ENCODE peak calls at places on chromosomes 5 and 9, in seven cellular contexts. N is ovary; V is SJSA1; D is AG10803; Y is endodermal cell; R is CD8-positive, alpha-beta T cell; B is adrenal gland. H is an unnamed sample.

GRCh38 chr9:114339130-114339908 is 9.7 kb downstream of the ORM2 start:
- DNase-seq in R (peak; percentile 52), B (peak; percentile 73), D (peak; percentile 44), V (peak; percentile 61), Y (peak; percentile 90), N (no peak), H (peak; percentile 29)

GRCh38 chr9:96417051-96417586 is 1.1 kb downstream of the ZNF367 start:
- DNase-seq in D (peak; percentile 73), R (peak; percentile 94), B (peak; percentile 89), N (peak; percentile 86), V (peak; percentile 85), Y (peak; percentile 95), H (peak; percentile 85)

GRCh38 chr5:91885291-91886265 is 502.5 kb upstream of the ARRDC3 start:
- DNase-seq in B (no peak), D (no peak), V (no peak), N (no peak), R (no peak), Y (no peak), H (no peak)

GRCh38 chr9:14686168-14686567 is 7.1 kb downstream of the ZDHHC21 start:
- DNase-seq in B (no peak), Y (no peak), D (no peak), N (no peak), R (no peak), V (no peak), H (no peak)

GRCh38 chr5:110258460-110258859 is 468.0 kb downstream of the TMEM232 start:
- DNase-seq in V (no peak), B (peak; percentile 5), R (no peak), Y (peak; percentile 39), N (no peak), D (peak; percentile 62), H (no peak)

GRCh38 chr5:107378218-107378899 is 292.4 kb downstream of the EFNA5 start:
- DNase-seq in Y (no peak), N (no peak), R (no peak), B (no peak), D (peak; percentile 21), V (no peak), H (no peak)

GRCh38 chr9:125529589-125530515 is 177.2 kb downstream of the MAPKAP1 start:
- DNase-seq in N (no peak), R (no peak), B (no peak), Y (no peak), D (no peak), V (no peak), H (no peak)

GRCh38 chr5:3252235-3252634 is 343.4 kb upstream of the IRX1 start:
- DNase-seq in Y (peak; percentile 53), V (peak; percentile 20), B (no peak), R (no peak), D (no peak), N (no peak), H (no peak)

GRCh38 chr5:4563400-4563799 is 576.7 kb upstream of the ADAMTS16 start:
- DNase-seq in N (no peak), B (no peak), D (peak; percentile 17), R (no peak), Y (peak; percentile 80), V (no peak), H (no peak)

GRCh38 chr5:134887593-134888159 is 13.5 kb downstream of the TXNDC15 start:
- DNase-seq in D (no peak), R (no peak), N (no peak), B (no peak), Y (no peak), V (no peak), H (no peak)

GRCh38 chr5:157215826-157216167 is 35.2 kb downstream of the ITK start:
- DNase-seq in R (no peak), V (no peak), Y (peak; percentile 68), B (no peak), N (no peak), D (no peak), H (no peak)
- H3K4me3 ChIP-seq in R (no peak overlapping the region), V (no peak overlapping the region), Y (no peak overlapping the region), B (no peak overlapping the region), N (no peak overlapping the region), D (no peak overlapping the region), H (no peak overlapping the region)

GRCh38 chr9:92467041-92467440 is 15.3 kb downstream of the ASPN start:
- DNase-seq in B (peak; percentile 8), V (no peak), Y (no peak), N (no peak), R (no peak), D (no peak), H (no peak)

GRCh38 chr9:92468206-92468605 is 14.1 kb downstream of the ASPN start:
- DNase-seq in R (no peak), Y (no peak), V (no peak), D (peak; percentile 67), N (no peak), B (no peak), H (no peak)

GRCh38 chr9:92463989-92464388 is 18.3 kb downstream of the ASPN start:
- DNase-seq in D (peak; percentile 94), N (no peak), V (no peak), Y (no peak), R (no peak), B (no peak), H (no peak)

GRCh38 chr9:92467511-92467910 is 14.8 kb downstream of the ASPN start:
- DNase-seq in V (no peak), N (no peak), Y (no peak), B (no peak), R (no peak), D (no peak), H (no peak)

GRCh38 chr9:92463387-92463786 is 18.9 kb downstream of the ASPN start:
- DNase-seq in R (no peak), N (no peak), V (no peak), B (no peak), Y (no peak), D (no peak), H (no peak)
- H3K4me3 ChIP-seq in R (no peak overlapping the region), N (no peak overlapping the region), V (no peak overlapping the region), B (no peak overlapping the region), Y (no peak overlapping the region), D (no peak overlapping the region), H (no peak overlapping the region)

GRCh38 chr5:1108865-1109174 is 3.0 kb downstream of the SLC12A7 start:
- DNase-seq in B (peak; percentile 47), D (no peak), R (no peak), Y (no peak), N (no peak), V (no peak), H (no peak)

GRCh38 chr5:1109542-1110259 is 2.2 kb downstream of the SLC12A7 start:
- DNase-seq in R (no peak), D (no peak), N (no peak), Y (no peak), B (no peak), V (no peak), H (no peak)

GRCh38 chr5:1106385-1107166 is 5.3 kb downstream of the SLC12A7 start:
- DNase-seq in B (peak; percentile 31), R (no peak), Y (no peak), V (no peak), N (no peak), D (no peak), H (no peak)

GRCh38 chr5:1107167-1108007 is 4.5 kb downstream of the SLC12A7 start:
- DNase-seq in Y (no peak), R (no peak), N (no peak), D (no peak), V (no peak), B (no peak), H (no peak)

GRCh38 chr5:1108008-1108864 is 3.6 kb downstream of the SLC12A7 start:
- DNase-seq in N (no peak), Y (no peak), R (no peak), B (peak; percentile 37), V (no peak), D (no peak), H (no peak)
- H3K4me3 ChIP-seq in N (no peak overlapping the region), Y (no peak overlapping the region), R (no peak overlapping the region), B (no peak overlapping the region), V (no peak overlapping the region), D (no peak overlapping the region), H (no peak overlapping the region)

DNA sequence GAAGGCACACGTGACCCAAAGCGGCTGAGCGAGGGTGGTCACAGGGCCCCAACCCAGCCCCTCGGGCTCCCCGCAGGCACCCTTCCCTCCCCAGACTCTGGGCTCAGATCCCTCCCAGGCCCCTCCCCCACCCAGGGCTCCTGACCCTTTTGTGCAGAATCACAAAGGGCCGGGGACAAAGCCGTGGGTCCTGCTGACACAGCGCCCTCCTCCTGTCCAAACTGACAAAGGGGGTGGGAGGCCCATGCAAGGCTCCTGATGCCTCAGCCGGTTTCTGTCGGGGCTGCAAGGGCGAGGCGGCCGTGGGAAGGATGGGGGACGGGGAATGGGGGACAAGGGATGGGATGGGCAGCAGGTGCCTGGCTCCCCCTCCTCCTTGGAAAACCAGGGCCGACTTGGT is 43.5 kb upstream of the UBAC1 start:
- DNase-seq in R (no peak), D (no peak), N (no peak), V (no peak), B (no peak), Y (peak; percentile 78), H (no peak)
- H3K4me3 ChIP-seq in R (no peak overlapping the region), D (no peak overlapping the region), N (no peak overlapping the region), V (no peak overlapping the region), B (no peak overlapping the region), Y (no peak overlapping the region), H (no peak overlapping the region)

GRCh38 chr9:2688636-2689035 is 28.7 kb upstream of the KCNV2 start:
- DNase-seq in B (no peak), R (no peak), V (no peak), N (no peak), Y (no peak), D (no peak), H (no peak)

GRCh38 chr9:2686884-2687283 is 30.4 kb upstream of the KCNV2 start:
- DNase-seq in Y (peak; percentile 56), V (no peak), B (no peak), R (no peak), N (no peak), D (no peak), H (no peak)

GRCh38 chr9:2697492-2697891 is 19.8 kb upstream of the KCNV2 start:
- DNase-seq in Y (no peak), B (peak; percentile 32), R (no peak), D (no peak), V (no peak), N (no peak), H (no peak)

GRCh38 chr9:2691212-2691611 is 26.1 kb upstream of the KCNV2 start:
- DNase-seq in D (no peak), Y (no peak), N (no peak), B (no peak), V (no peak), R (no peak), H (no peak)

GRCh38 chr9:2691626-2692025 is 25.7 kb upstream of the KCNV2 start:
- DNase-seq in Y (no peak), R (no peak), V (no peak), B (no peak), D (peak; percentile 11), N (no peak), H (peak; percentile 88)
- H3K4me3 ChIP-seq in Y (no peak overlapping the region), R (no peak overlapping the region), V (no peak overlapping the region), B (no peak overlapping the region), D (no peak overlapping the region), N (no peak overlapping the region), H (no peak overlapping the region)

GRCh38 chr5:179345429-179346321 is at the start of gene ADAMTS2:
- DNase-seq in V (no peak), R (no peak), N (peak; percentile 73), D (peak; percentile 65), Y (peak; percentile 86), B (peak; percentile 38), H (no peak)
- H3K4me3 ChIP-seq in V (peak within 1 kb of the TSS; percentile 49), R (no peak within 1 kb of the TSS), N (peak within 1 kb of the TSS; percentile 55), D (peak within 1 kb of the TSS; percentile 88), Y (peak within 1 kb of the TSS; percentile 80), B (peak within 1 kb of the TSS; percentile 30), H (no peak within 1 kb of the TSS)